ENCODE peak calls at places on chromosomes 7 and 10, in seven cellular contexts. N, J, Y, E, X, F and K are unnamed samples.

GRCh38 chr7:140239653-140239935 is 62.8 kb upstream of the KDM7A start:
- DNase-seq in N (no peak), J (no peak), Y (no peak), E (no peak), X (no peak), F (no peak), K (no peak)

GRCh38 chr10:107072786-107073185 is 91.7 kb downstream of the SORCS1 start:
- DNase-seq in N (peak), J (no peak), Y (peak), E (no peak), X (no peak), F (no peak), K (no peak)

GRCh38 chr10:86795353-86795752 is 38.9 kb downstream of the BMPR1A start:
- DNase-seq in N (peak), J (no peak), Y (peak), E (peak), X (peak), F (peak), K (peak)

GRCh38 chr10:69835233-69835632 is 33.5 kb downstream of the COL13A1 start:
- DNase-seq in N (no peak), J (no peak), Y (no peak), E (no peak), X (no peak), F (no peak), K (no peak)

GRCh38 chr7:25781704-25782103 is 370.3 kb upstream of the NFE2L3 start:
- DNase-seq in N (no peak), J (no peak), Y (no peak), E (no peak), X (no peak), F (no peak), K (no peak)

GRCh38 chr7:151453326-151453791 is 13.4 kb upstream of the CRYGN start:
- DNase-seq in N (no peak), J (no peak), Y (peak), E (no peak), X (no peak), F (no peak), K (no peak)

GRCh38 chr10:95552680-95553342 is 8.4 kb downstream of the SORBS1 start:
- DNase-seq in N (peak), J (no peak), Y (peak), E (no peak), X (peak), F (no peak), K (no peak)

GRCh38 chr7:70599446-70600190 is 532.3 kb upstream of the GALNT17 start:
- DNase-seq in N (peak), J (no peak), Y (no peak), E (no peak), X (no peak), F (no peak), K (peak)

GRCh38 chr10:77223532-77224460 is 413.8 kb downstream of the KCNMA1 start:
- DNase-seq in N (no peak), J (no peak), Y (no peak), E (no peak), X (no peak), F (peak), K (no peak)

GRCh38 chr10:103802637-103803353 is 52.6 kb downstream of the SH3PXD2A start:
- DNase-seq in N (no peak), J (no peak), Y (no peak), E (no peak), X (no peak), F (no peak), K (no peak)

GRCh38 chr10:80946073-80946472 is 408.4 kb downstream of the SH2D4B start:
- DNase-seq in N (no peak), J (no peak), Y (no peak), E (no peak), X (no peak), F (no peak), K (no peak)

GRCh38 chr10:117519366-117519765 is 23.2 kb upstream of the EMX2 start:
- DNase-seq in N (no peak), J (no peak), Y (no peak), E (no peak), X (no peak), F (no peak), K (no peak)

GRCh38 chr10:15341502-15342128 is 29.5 kb downstream of the FAM171A1 start:
- DNase-seq in N (no peak), J (no peak), Y (no peak), E (no peak), X (no peak), F (no peak), K (no peak)

GRCh38 chr10:7045891-7046599 is 364.8 kb downstream of the SFMBT2 start:
- DNase-seq in N (no peak), J (peak), Y (no peak), E (no peak), X (no peak), F (no peak), K (no peak)

GRCh38 chr7:12423995-12424745 is 20.5 kb upstream of the VWDE start:
- DNase-seq in N (peak), J (no peak), Y (no peak), E (no peak), X (no peak), F (no peak), K (peak)

GRCh38 chr10:124641282-124642075 is 102.7 kb downstream of the FAM53B start:
- DNase-seq in N (no peak), J (peak), Y (no peak), E (peak), X (no peak), F (peak), K (no peak)

GRCh38 chr10:43691503-43691902 is 42.8 kb upstream of the ZNF32 start:
- DNase-seq in N (no peak), J (no peak), Y (no peak), E (peak), X (no peak), F (peak), K (no peak)

GRCh38 chr7:66859794-66860645 is 61.0 kb upstream of the TMEM248 start:
- DNase-seq in N (peak), J (no peak), Y (peak), E (no peak), X (no peak), F (peak), K (no peak)

GRCh38 chr7:32506266-32507054 is 11.2 kb downstream of the AVL9 start:
- DNase-seq in N (no peak), J (no peak), Y (no peak), E (peak), X (peak), F (peak), K (no peak)

GRCh38 chr7:112866424-112866823 is 76.2 kb upstream of the TMEM168 start:
- DNase-seq in N (no peak), J (peak), Y (no peak), E (no peak), X (no peak), F (no peak), K (no peak)

GRCh38 chr7:107435749-107436148 is 34.1 kb upstream of the GPR22 start:
- DNase-seq in N (no peak), J (no peak), Y (no peak), E (no peak), X (no peak), F (no peak), K (no peak)

GRCh38 chr7:2919256-2919655 is 75.1 kb upstream of the GNA12 start:
- DNase-seq in N (no peak), J (no peak), Y (no peak), E (no peak), X (no peak), F (no peak), K (no peak)

GRCh38 chr7:5217396-5217795 is 27.4 kb downstream of the WIPI2 start:
- DNase-seq in N (no peak), J (no peak), Y (no peak), E (no peak), X (no peak), F (no peak), K (no peak)

GRCh38 chr10:96995851-96996250 is 163.8 kb downstream of the LCOR start:
- DNase-seq in N (no peak), J (no peak), Y (no peak), E (peak), X (no peak), F (no peak), K (no peak)

GRCh38 chr7:128881458-128882125 is 18.9 kb downstream of the ATP6V1F start:
- DNase-seq in N (no peak), J (no peak), Y (no peak), E (no peak), X (no peak), F (no peak), K (no peak)

GRCh38 chr7:22406715-22407114 is 49.8 kb upstream of the RAPGEF5 start:
- DNase-seq in N (no peak), J (no peak), Y (no peak), E (no peak), X (no peak), F (no peak), K (no peak)

GRCh38 chr10:103792547-103792946 is 62.8 kb downstream of the SH3PXD2A start:
- DNase-seq in N (no peak), J (no peak), Y (no peak), E (no peak), X (no peak), F (peak), K (no peak)

GRCh38 chr10:33688506-33688905 is 354.0 kb upstream of the NRP1 start:
- DNase-seq in N (no peak), J (no peak), Y (no peak), E (no peak), X (no peak), F (no peak), K (no peak)

GRCh38 chr7:155833651-155834050 is 21.4 kb upstream of the SHH start:
- DNase-seq in N (no peak), J (no peak), Y (no peak), E (no peak), X (no peak), F (no peak), K (no peak)

GRCh38 chr7:55018361-55019328 is at the start of gene EGFR:
- DNase-seq in N (peak), J (no peak), Y (peak), E (peak), X (no peak), F (peak), K (peak)

GRCh38 chr7:55021053-55021452 is 2.2 kb downstream of the EGFR start:
- DNase-seq in N (no peak), J (no peak), Y (no peak), E (no peak), X (no peak), F (peak), K (peak)

GRCh38 chr7:55020481-55020871 is 1.7 kb downstream of the EGFR start:
- DNase-seq in N (no peak), J (no peak), Y (no peak), E (peak), X (no peak), F (peak), K (peak)

GRCh38 chr7:55019329-55019690 is 493 bp downstream of the EGFR start:
- DNase-seq in N (peak), J (no peak), Y (peak), E (peak), X (no peak), F (peak), K (no peak)

GRCh38 chr7:55019691-55020480 is 1.1 kb downstream of the EGFR start:
- DNase-seq in N (peak), J (no peak), Y (peak), E (no peak), X (no peak), F (peak), K (no peak)
- TF ChIP-seq EZH2 in N (peak), J (no peak), Y (peak), E (no peak), X (no peak), F (no peak), K (no peak)

DNA sequence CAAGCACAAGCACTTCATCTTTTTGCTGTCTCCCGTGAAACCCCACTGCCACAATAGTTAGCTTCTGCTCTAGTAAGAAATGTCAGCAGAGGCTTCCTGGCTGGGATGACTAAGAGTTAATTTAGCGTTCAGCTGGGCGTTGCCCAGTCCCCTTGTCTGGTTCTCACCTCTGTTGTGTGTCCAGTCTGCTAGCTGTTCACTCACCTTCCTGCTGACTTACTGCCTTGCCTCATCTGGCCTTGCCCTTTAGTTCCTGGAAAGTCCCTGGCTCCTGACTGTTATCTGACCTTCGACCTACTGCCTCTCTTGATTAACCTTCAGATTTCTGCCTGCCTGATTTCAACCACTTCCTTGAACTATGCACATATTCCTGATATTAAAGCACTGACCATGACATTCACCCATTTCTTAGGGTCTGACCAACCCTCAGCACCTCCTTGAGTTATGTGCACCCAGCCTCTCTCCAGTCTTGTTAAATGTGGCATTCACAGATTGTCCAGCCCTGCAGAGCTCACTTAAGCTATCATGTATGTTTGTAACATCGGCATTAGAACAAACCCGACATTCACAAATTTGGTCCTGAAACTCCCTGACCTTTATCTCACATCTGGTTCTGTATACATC is 30.3 kb downstream of the C7orf33 start:
- DNase-seq in N (no peak), J (no peak), Y (no peak), E (no peak), X (peak), F (no peak), K (peak)
- H2AFZ ChIP-seq in N (peak), J (no peak), Y (no peak), E (no peak), X (no peak), F (no peak), K (no peak)

GRCh38 chr10:8396675-8397074 is 342.2 kb downstream of the GATA3 start:
- DNase-seq in N (no peak), J (no peak), Y (no peak), E (no peak), X (no peak), F (peak), K (no peak)
- H3K4me2 ChIP-seq in N (no peak), J (no peak), Y (no peak), E (no peak), X (no peak), F (no peak), K (no peak)

DNA sequence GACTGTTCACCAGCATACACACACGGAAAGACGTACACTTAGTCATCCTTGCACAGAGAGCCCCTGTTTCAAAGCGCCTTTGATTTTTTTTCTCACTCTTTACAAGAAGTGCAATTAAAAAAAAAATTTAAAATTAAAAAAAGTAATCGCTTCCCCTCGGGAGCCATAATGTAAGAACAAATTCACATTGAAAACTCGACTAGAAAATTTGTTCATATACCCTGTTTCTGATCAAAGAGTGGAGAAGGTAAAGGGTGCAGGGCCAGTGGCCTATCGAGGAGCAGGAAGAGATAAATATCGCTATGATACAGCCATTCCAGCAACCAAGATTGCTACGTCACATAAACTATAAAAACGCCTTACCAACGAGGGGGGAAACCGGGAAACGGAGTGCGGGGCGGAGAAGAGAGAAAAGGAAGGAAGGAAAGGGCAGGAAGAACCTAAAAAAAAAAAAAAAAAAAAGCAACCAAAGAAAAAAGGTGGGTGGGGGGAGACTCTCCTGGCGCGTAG is 5.0 kb upstream of the HOXA2 start:
- DNase-seq in N (no peak), J (no peak), Y (no peak), E (peak), X (no peak), F (no peak), K (no peak)
- TF ChIP-seq EZH2 in N (peak), J (no peak), Y (no peak), E (no peak), X (no peak), F (no peak), K (no peak)

GRCh38 chr7:193538-194256 is 1.3 kb downstream of the FAM20C start:
- DNase-seq in N (peak), J (no peak), Y (peak), E (peak), X (no peak), F (peak), K (peak)
- H2AFZ ChIP-seq in N (peak), J (no peak), Y (peak), E (no peak), X (no peak), F (no peak), K (no peak)

DNA sequence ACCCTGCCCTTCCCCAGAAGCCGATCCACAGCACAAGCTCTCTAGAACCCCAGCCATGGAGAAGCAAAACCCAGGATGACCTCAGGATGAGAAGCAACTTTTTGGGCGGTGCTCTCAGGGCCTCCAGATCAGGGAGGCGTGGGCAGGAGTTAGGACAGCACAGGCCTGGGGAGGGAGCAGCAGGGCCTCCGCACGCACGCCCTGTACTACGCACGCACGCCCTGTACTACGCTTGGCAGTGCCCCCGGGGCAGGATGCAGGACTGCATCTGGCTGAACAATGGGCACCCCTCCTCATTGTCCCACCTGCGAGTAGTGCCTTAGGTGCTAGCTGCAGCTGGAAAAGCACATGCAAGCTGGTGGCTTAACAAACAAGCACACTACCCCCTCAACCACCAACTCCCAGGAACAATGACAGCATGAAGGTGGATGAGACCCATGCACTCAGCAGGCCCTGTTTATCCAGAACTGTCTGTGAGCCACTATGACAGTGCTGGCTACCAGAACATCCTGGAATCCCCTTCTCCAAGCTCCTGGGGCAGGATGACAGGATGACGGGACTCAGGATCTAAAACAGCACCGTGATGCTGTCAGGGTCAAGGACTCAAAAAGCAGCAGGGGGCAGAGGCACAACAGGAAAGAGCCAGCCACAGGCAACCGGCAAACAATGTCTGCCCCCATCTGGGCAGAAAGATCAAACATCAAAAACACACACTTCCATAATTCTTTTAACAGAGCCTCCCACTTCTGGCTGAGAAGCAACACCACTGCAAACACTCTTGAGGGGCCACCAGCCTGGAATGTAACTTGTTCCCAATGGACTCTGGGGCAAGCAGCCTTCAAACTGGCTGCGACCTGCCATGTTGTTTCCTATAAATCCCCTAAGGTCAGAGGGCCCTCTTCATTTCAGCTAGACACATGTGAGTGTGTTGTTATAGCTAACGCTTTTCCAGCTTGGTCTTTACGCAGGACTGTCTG is 11.7 kb downstream of the PODXL start:
- DNase-seq in N (peak), J (no peak), Y (no peak), E (no peak), X (peak), F (peak), K (no peak)
- H3K4me2 ChIP-seq in N (peak), J (no peak), Y (no peak), E (no peak), X (peak), F (no peak), K (no peak)